ENCODE peak calls at places on chromosomes 4 and X, in seven cellular contexts. O is GM23338, N is SJSA1, E is NCI-H1105, Y is neural crest cell, C is fibroblast of pulmonary artery, D is RKO. Q is an unnamed sample.

GRCh38 chrX:154374361-154375155 is at the start of gene FLNA:
- DNase-seq in C (no peak), N (no peak), Y (no peak), D (no peak), O (peak; percentile 69), E (peak; percentile 52), Q (peak; percentile 80)

GRCh38 chrX:16465081-16465876 is 184.7 kb upstream of the S100G start:
- DNase-seq in E (no peak), D (peak; percentile 32), Y (no peak), N (no peak), O (no peak), C (peak; percentile 58), Q (no peak)

GRCh38 chr4:71570492-71570891 is 213.4 kb downstream of the GC start:
- DNase-seq in Y (no peak), N (no peak), C (peak; percentile 65), O (no peak), D (no peak), E (no peak), Q (no peak)

GRCh38 chr4:72302981-72303704 is 265.9 kb downstream of the ADAMTS3 start:
- DNase-seq in N (no peak), O (peak; percentile 82), E (no peak), C (peak; percentile 56), D (peak; percentile 51), Y (peak; percentile 58), Q (peak; percentile 30)

GRCh38 chr4:41160856-41161255 is 53.5 kb downstream of the APBB2 start:
- DNase-seq in C (no peak), D (no peak), E (no peak), O (no peak), N (no peak), Y (no peak), Q (no peak)

GRCh38 chr4:1771555-1772305 is 21.4 kb upstream of the FGFR3 start:
- DNase-seq in N (no peak), E (no peak), C (no peak), Y (no peak), D (no peak), O (no peak), Q (no peak)

GRCh38 chr4:106806158-106806797 is 229.8 kb downstream of the DKK2 start:
- DNase-seq in N (no peak), Y (no peak), E (peak; percentile 4), C (no peak), O (no peak), D (peak; percentile 25), Q (no peak)

GRCh38 chrX:118824173-118824782 is 654 bp downstream of the ZCCHC12 start:
- DNase-seq in D (no peak), C (no peak), N (no peak), E (no peak), Y (peak; percentile 23), O (peak; percentile 47), Q (no peak)

GRCh38 chr4:39970559-39971270 is 7.0 kb downstream of the PDS5A start:
- DNase-seq in N (peak; percentile 43), Y (no peak), O (peak; percentile 55), E (no peak), D (no peak), C (peak; percentile 39), Q (no peak)

GRCh38 chrX:2401201-2401589 is 99.6 kb downstream of the DHRSX start:
- DNase-seq in Y (no peak), N (no peak), D (no peak), E (no peak), O (no peak), C (no peak), Q (no peak)

GRCh38 chr4:188455353-188455752 is 316.1 kb downstream of the TRIML1 start:
- DNase-seq in D (no peak), O (no peak), C (no peak), E (no peak), N (no peak), Y (no peak), Q (no peak)

GRCh38 chr4:3485011-3485881 is 22.1 kb downstream of the DOK7 start:
- DNase-seq in O (no peak), Y (no peak), D (no peak), C (no peak), E (no peak), N (no peak), Q (no peak)

GRCh38 chrX:69290327-69290726 is 125.1 kb upstream of the PJA1 start:
- DNase-seq in C (no peak), N (no peak), D (no peak), O (no peak), Y (no peak), E (no peak), Q (no peak)

GRCh38 chr4:14667624-14668295 is 334.5 kb upstream of the CPEB2 start:
- DNase-seq in O (no peak), N (no peak), Y (no peak), E (no peak), C (no peak), D (no peak), Q (no peak)

GRCh38 chr4:139552908-139553307 is 3.1 kb downstream of the SETD7 start:
- DNase-seq in C (no peak), Y (no peak), O (no peak), E (no peak), D (no peak), N (no peak), Q (no peak)

GRCh38 chrX:110287605-110288004 is 30.3 kb downstream of the AMMECR1 start:
- DNase-seq in O (no peak), C (peak; percentile 33), D (no peak), N (no peak), Y (no peak), E (no peak), Q (no peak)

GRCh38 chrX:53080628-53081580 is 1.3 kb upstream of the TSPYL2 start:
- DNase-seq in Y (no peak), O (peak; percentile 11), E (no peak), D (no peak), N (no peak), C (peak; percentile 35), Q (no peak)

Q was measured in WERI-Rb-1.